ENCODE peak calls at places on chromosomes 11 and 22, in seven cellular contexts. V is HCT116, W is A549, Z is SK-N-SH, G is K562, F is GM12878, P is HepG2. C is an unnamed sample. For H3K4me1, the result is how much of the 10 kb centered on the place peaks cover.

GRCh38 chr11:62919476-62919875 is 1.7 kb downstream of the CHRM1 start:
- DNase-seq in V (no peak), W (no peak), Z (no peak), F (no peak), G (no peak), P (no peak), C (no peak)

GRCh38 chr22:17732251-17732854 is 41.9 kb downstream of the BID start:
- DNase-seq in Z (no peak), F (no peak), P (no peak), W (no peak), V (no peak), G (no peak), C (no peak)

GRCh38 chr11:86069408-86070086 is 663 bp upstream of the PICALM start:
- DNase-seq in G (peak), P (peak), F (peak), W (peak), Z (peak), V (peak), C (peak)

GRCh38 chr22:48334971-48335370 is 1492.7 kb downstream of the BRD1 start:
- DNase-seq in V (no peak), W (no peak), P (no peak), Z (no peak), F (no peak), G (no peak), C (no peak)

GRCh38 chr11:86292912-86293606 is 9.0 kb upstream of the HIKESHI start:
- DNase-seq in W (no peak), V (no peak), P (no peak), F (peak), Z (no peak), G (no peak), C (no peak)

GRCh38 chr11:62646825-62647608 is 604 bp upstream of the GANAB start:
- DNase-seq in W (no peak), Z (peak), F (no peak), V (no peak), G (no peak), P (no peak), C (no peak)

GRCh38 chr22:37000676-37001534 is 18.3 kb downstream of the TST start:
- DNase-seq in W (no peak), V (no peak), P (no peak), F (no peak), G (no peak), Z (no peak), C (no peak)

GRCh38 chr11:94002226-94002625 is 18.9 kb upstream of the HEPHL1 start:
- DNase-seq in V (no peak), G (no peak), Z (no peak), P (no peak), W (peak), F (no peak), C (no peak)

GRCh38 chr11:128587415-128587814 is at the start of gene ETS1:
- DNase-seq in P (no peak), V (no peak), W (peak), Z (no peak), G (no peak), F (no peak), C (peak)

GRCh38 chr11:12685229-12685628 is 11.0 kb downstream of the TEAD1 start:
- DNase-seq in W (no peak), G (no peak), P (no peak), Z (no peak), F (no peak), V (no peak), C (no peak)

GRCh38 chr11:92383430-92383829 is 158.8 kb downstream of the FAT3 start:
- DNase-seq in P (no peak), Z (no peak), V (no peak), W (peak), G (no peak), F (no peak), C (no peak)

GRCh38 chr11:58740447-58740846 is 8.7 kb upstream of the GLYAT start:
- DNase-seq in V (no peak), F (no peak), Z (no peak), W (no peak), G (no peak), P (no peak), C (no peak)

GRCh38 chr11:29320196-29320595 is 696.6 kb downstream of the KCNA4 start:
- DNase-seq in G (no peak), F (no peak), P (no peak), Z (no peak), V (no peak), W (no peak), C (no peak)

GRCh38 chr22:28333106-28333505 is 346.5 kb downstream of the TTC28 start:
- DNase-seq in P (no peak), F (no peak), G (no peak), Z (no peak), V (no peak), W (no peak), C (no peak)

GRCh38 chr11:129295746-129296145 is 79.9 kb upstream of the BARX2 start:
- DNase-seq in Z (no peak), G (no peak), P (no peak), F (no peak), V (no peak), W (no peak), C (no peak)

GRCh38 chr11:34030386-34030785 is 21.1 kb upstream of the CAPRIN1 start:
- DNase-seq in V (no peak), G (no peak), W (no peak), F (no peak), Z (no peak), P (no peak), C (no peak)

GRCh38 chr11:9803685-9804413 is 140.0 kb downstream of the SWAP70 start:
- DNase-seq in Z (no peak), P (no peak), V (no peak), F (no peak), G (no peak), W (no peak), C (no peak)

DNA sequence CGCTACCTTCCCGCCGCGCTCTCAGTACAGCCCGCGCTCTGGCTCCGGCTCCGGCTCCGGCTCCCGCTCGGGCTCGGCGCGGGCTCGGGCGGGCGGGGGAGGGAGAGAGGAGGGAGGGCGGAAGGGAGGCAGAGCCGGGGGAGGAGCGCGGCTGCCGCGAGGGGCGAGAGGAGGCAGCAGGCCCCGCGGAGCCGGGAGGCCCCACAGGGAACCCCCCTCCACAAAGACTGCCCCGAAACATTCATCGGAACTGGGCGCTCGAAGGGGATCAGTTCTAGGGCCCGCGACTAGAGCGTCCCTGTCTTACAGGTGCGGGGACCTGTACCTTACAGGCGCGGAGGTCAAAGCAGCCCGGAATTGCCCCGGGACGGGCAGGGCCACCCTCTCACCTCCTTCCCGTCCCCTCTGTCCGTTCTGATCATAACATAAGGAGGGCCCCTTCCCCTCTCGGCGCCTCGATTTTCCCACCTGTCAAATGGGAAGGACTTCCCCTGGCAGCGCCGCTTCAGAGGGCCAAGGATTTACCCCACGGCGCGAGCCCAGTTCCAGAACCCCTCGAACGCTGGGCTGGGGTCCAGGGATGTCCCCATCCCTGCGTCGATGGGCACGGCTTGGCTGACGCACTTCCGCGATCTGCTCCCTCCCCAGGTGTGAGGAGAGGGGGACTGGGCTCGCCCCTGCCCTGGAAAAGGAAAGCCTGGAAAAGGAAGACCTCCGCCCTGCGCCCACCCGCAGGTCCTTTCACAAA is at the start of gene SHISA8:
- DNase-seq in W (no peak), G (no peak), F (no peak), P (no peak), Z (peak), V (no peak), C (peak)
- H3K4me2 ChIP-seq in W (peak), G (peak), F (peak), P (peak), Z (no peak), V (peak), C (peak)

GRCh38 chr11:84969103-84969502 is 658.0 kb downstream of the DLG2 start:
- DNase-seq in P (no peak), V (no peak), W (no peak), F (no peak), G (no peak), Z (no peak), C (no peak)

GRCh38 chr11:84958295-84958694 is 668.8 kb downstream of the DLG2 start:
- DNase-seq in P (no peak), V (no peak), F (no peak), G (no peak), Z (no peak), W (no peak), C (no peak)

GRCh38 chr11:84962018-84962417 is 665.1 kb downstream of the DLG2 start:
- DNase-seq in W (no peak), F (no peak), P (no peak), Z (no peak), G (no peak), V (no peak), C (no peak)

GRCh38 chr11:84965484-84965883 is 661.7 kb downstream of the DLG2 start:
- DNase-seq in P (no peak), G (no peak), Z (no peak), V (no peak), F (no peak), W (no peak), C (peak)

DNA sequence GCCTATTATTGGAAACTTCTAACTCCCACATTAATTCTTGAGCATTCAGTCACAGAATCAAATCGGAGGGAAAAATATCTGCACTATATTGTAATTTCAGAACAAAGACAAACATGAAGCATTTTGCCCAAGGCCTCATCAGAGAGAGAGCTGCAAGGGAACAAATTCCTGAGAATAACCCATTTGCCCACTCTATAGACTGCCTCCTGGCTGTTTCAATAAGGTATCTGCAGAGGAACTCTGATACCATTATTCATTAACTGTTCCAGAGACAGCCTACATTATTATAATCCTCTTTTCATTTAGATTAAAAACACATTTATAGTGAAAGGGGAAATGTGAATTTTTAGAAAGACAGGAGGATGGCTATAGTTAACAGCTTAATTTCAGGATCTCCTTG is 663.9 kb downstream of the DLG2 start:
- DNase-seq in P (no peak), Z (no peak), G (no peak), V (no peak), W (no peak), F (no peak), C (peak)
- TF ChIP-seq REST in P (no peak), Z (no peak), G (no peak), V (no peak), W (no peak), F (no peak), C (no peak)

GRCh38 chr22:32308191-32308590 is 49.5 kb upstream of the RFPL3 start:
- DNase-seq in G (no peak), W (no peak), P (no peak), Z (no peak), F (no peak), V (no peak), C (no peak)

GRCh38 chr22:32307617-32308016 is 50.0 kb upstream of the RFPL3 start:
- DNase-seq in G (no peak), W (no peak), Z (no peak), F (no peak), V (no peak), P (no peak), C (no peak)

GRCh38 chr22:32309585-32310251 is 47.9 kb upstream of the RFPL3 start:
- DNase-seq in W (no peak), V (no peak), F (no peak), Z (peak), G (peak), P (no peak), C (peak)

GRCh38 chr22:32310777-32311176 is 46.9 kb upstream of the RFPL3 start:
- DNase-seq in Z (no peak), P (no peak), W (no peak), G (no peak), V (no peak), F (no peak), C (no peak)

DNA sequence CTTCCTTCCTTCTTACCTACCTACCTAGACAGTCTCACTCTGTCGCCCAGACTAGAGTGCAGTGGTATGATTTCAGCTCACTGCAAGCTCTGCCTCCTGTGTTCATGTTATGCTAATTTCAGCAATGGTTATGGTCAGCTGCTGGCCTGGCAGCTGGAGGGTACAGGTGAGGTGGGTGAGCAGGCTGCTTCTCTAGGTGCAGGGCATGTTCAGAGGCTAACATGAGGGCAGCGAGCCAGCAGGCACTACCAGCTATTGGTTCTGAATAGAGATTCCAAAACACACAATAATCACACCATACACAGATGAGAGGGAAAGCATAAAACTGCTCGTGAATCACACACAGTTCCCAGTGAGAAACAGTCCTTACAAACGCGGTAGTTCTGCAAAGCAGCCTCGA is 48.7 kb upstream of the RFPL3 start:
- DNase-seq in F (no peak), V (no peak), Z (no peak), G (no peak), W (no peak), P (no peak), C (no peak)
- H3K4me1 ChIP-seq in F (under half), V (under half), Z (under half), G (under half), W (under half), P (under half), C (under half)

DNA sequence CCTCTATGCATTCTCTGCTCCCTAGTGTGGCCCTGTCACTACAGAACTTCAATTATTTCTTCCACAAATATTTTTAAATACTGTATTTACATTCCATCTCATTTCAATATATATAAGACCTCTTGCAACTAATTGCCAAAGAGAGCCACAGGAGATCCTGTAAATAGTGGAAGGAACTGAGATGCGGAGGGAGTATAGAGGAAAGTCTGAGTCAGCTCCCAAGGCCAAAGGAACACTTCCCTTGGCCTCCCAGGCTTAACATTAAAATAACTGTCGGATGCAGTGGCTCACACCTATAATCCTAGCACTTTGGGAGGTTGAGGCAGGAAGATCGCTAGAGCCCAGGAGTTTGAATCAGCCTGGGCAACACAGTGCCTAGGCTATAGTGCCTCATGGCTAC is 31.2 kb downstream of the RBFOX2 start:
- DNase-seq in V (no peak), F (no peak), G (no peak), Z (no peak), P (no peak), W (no peak), C (no peak)
- H3K4me2 ChIP-seq in V (no peak), F (no peak), G (no peak), Z (no peak), P (no peak), W (no peak), C (no peak)

GRCh38 chr11:103920449-103920848 is 116.0 kb upstream of the DDI1 start:
- DNase-seq in P (no peak), W (no peak), F (no peak), G (no peak), Z (no peak), V (no peak), C (no peak)

GRCh38 chr11:103926990-103927389 is 109.5 kb upstream of the DDI1 start:
- DNase-seq in W (no peak), G (no peak), V (no peak), F (no peak), Z (no peak), P (no peak), C (no peak)

GRCh38 chr11:103924166-103925013 is 112.0 kb upstream of the DDI1 start:
- DNase-seq in G (no peak), P (no peak), Z (no peak), V (no peak), W (no peak), F (no peak), C (no peak)

GRCh38 chr11:103920933-103921332 is 115.5 kb upstream of the DDI1 start:
- DNase-seq in Z (no peak), P (no peak), W (no peak), G (no peak), F (no peak), V (no peak), C (peak)

GRCh38 chr11:103923473-103923931 is 112.9 kb upstream of the DDI1 start:
- DNase-seq in F (no peak), W (peak), V (peak), P (peak), Z (no peak), G (no peak), C (peak)
- TF ChIP-seq REST in F (no peak), W (no peak), V (no peak), P (no peak), Z (no peak), G (no peak), C (no peak)

GRCh38 chr11:73530109-73530508 is 67.8 kb downstream of the FAM168A start:
- DNase-seq in F (no peak), V (no peak), G (peak), Z (no peak), W (peak), P (no peak), C (peak)
- H3K4me1 ChIP-seq in F (under half), V (under half), G (under half), Z (under half), W (under half), P (under half), C (half or more)

DNA sequence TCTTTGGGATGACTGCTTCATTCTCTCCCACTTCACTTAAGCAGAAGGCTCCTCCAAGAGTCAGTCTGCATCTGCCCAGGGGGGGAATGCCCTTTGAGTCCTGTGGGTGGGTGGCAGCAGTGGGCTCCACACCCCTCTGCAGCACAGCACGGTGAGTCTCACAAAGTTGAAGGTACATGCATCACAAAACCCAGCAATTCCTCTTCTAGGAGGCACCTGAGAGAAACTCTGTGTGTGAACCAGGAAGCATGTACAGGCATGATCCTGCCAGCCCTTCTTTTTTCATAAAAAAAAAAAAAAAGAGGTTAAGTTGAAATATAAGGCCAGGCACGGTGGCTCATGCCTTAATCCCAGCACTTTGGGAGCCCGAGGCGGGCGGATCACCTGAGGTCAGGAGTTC is 87.2 kb downstream of the MYO18B start:
- DNase-seq in W (no peak), Z (no peak), G (no peak), P (no peak), V (no peak), F (no peak), C (no peak)
- H3K4me2 ChIP-seq in W (no peak), Z (no peak), G (no peak), P (no peak), V (no peak), F (no peak), C (no peak)

DNA sequence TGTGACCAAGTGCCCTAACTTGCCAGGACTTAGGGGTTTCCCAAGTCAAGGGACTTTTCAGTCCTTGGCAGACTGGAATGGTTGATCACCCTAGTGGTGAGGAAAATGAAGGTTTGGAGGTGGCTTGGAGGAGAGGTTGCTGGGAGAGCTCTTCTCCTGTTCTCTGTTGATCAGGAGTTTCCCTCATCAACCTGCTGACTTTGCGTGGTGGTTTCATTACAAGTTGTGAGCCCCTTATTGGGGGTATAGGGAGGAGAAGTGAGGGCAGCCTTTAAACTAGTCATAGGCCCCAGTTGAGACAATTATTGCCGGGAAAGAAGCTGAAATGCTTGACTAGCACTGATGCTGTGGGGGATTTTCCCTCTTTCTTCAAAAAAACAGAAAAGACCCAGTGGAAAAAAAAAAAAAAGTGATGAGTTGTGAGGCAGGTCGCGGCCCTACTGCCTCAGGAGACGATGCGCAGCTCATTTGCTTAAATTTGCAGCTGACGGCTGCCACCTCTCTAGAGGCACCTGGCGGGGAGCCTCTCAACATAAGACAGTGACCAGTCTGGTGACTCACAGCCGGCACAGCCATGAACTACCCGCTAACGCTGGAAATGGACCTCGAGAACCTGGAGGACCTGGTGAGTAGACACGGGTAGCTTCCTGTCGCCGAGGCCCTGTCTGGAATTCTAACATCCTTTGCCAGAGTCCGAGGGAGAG is at the start of gene CXCR5:
- DNase-seq in P (no peak), W (no peak), V (no peak), G (no peak), Z (no peak), F (no peak), C (no peak)
- TF ChIP-seq REST in P (no peak), W (no peak), V (no peak), G (no peak), Z (no peak), F (no peak), C (no peak)

C was measured in GM23338.